ENCODE peak calls at places on chromosome 21, in nine cellular contexts. B is A549, K is GM12878, Y is SK-N-SH, C is GM23338, A is Panc1, T is HCT116, F is K562, W is HepG2. I is an unnamed sample.

GRCh38 chr21:37478821-37479220 is 112.2 kb downstream of the DYRK1A start:
- DNase-seq in B (no peak), K (no peak), Y (no peak), C (no peak), A (no peak), T (no peak), F (no peak), W (peak; percentile 48), I (no peak)

GRCh38 chr21:26437326-26438009 is 135.6 kb downstream of the CYYR1 start:
- DNase-seq in B (no peak), K (no peak), Y (no peak), C (peak; percentile 24), A (no peak), T (no peak), F (no peak), W (no peak), I (no peak)

GRCh38 chr21:29406385-29406784 is 107.7 kb downstream of the BACH1 start:
- DNase-seq in B (no peak), K (no peak), Y (no peak), C (no peak), A (no peak), T (no peak), F (no peak), W (no peak), I (no peak)

GRCh38 chr21:28633803-28634572 is 358.7 kb downstream of the LTN1 start:
- DNase-seq in B (no peak), K (no peak), Y (no peak), C (no peak), A (no peak), T (no peak), F (no peak), W (no peak), I (no peak)

GRCh38 chr21:39700318-39700717 is 44.7 kb upstream of the IGSF5 start:
- DNase-seq in B (no peak), K (no peak), Y (no peak), C (no peak), A (no peak), T (no peak), F (no peak), W (no peak), I (no peak)

GRCh38 chr21:30561264-30561895 is at the start of gene KRTAP19-7:
- DNase-seq in B (no peak), K (no peak), Y (no peak), C (no peak), A (no peak), T (no peak), F (no peak), W (no peak), I (no peak)

GRCh38 chr21:17784604-17785402 is 34.4 kb downstream of the C21orf91 start:
- DNase-seq in B (no peak), K (peak; percentile 99), Y (no peak), C (no peak), A (no peak), T (no peak), F (no peak), W (no peak), I (no peak)

GRCh38 chr21:42923553-42924432 is 1.6 kb downstream of the ERVH48-1 start:
- DNase-seq in B (peak; percentile 83), K (peak; percentile 70), Y (peak; percentile 81), C (peak; percentile 99), A (peak; percentile 41), T (peak; percentile 83), F (peak; percentile 93), W (peak; percentile 83), I (peak; percentile 82)

GRCh38 chr21:37532868-37533780 is 166.6 kb downstream of the DYRK1A start:
- DNase-seq in B (peak; percentile 35), K (no peak), Y (no peak), C (no peak), A (peak; percentile 15), T (peak; percentile 47), F (peak; percentile 58), W (no peak), I (no peak)

GRCh38 chr21:29305068-29305467 is 6.3 kb downstream of the BACH1 start:
- DNase-seq in B (no peak), K (no peak), Y (no peak), C (no peak), A (no peak), T (no peak), F (no peak), W (no peak), I (no peak)

GRCh38 chr21:17607684-17608083 is 5.0 kb downstream of the BTG3 start:
- DNase-seq in B (no peak), K (no peak), Y (no peak), C (no peak), A (no peak), T (no peak), F (no peak), W (no peak), I (no peak)

GRCh38 chr21:27795418-27795817 is 828.5 kb upstream of the ADAMTS5 start:
- DNase-seq in B (no peak), K (no peak), Y (no peak), C (no peak), A (no peak), T (no peak), F (no peak), W (no peak), I (no peak)

GRCh38 chr21:37435120-37435519 is 68.5 kb downstream of the DYRK1A start:
- DNase-seq in B (peak; percentile 38), K (no peak), Y (peak; percentile 70), C (peak; percentile 98), A (no peak), T (peak; percentile 12), F (peak; percentile 43), W (no peak), I (no peak)

GRCh38 chr21:38843806-38844479 is 38.2 kb downstream of the ETS2 start:
- DNase-seq in B (no peak), K (no peak), Y (no peak), C (no peak), A (no peak), T (no peak), F (no peak), W (no peak), I (no peak)

GRCh38 chr21:35850029-35850428 is 210.3 kb downstream of the SETD4 start:
- DNase-seq in B (no peak), K (no peak), Y (no peak), C (no peak), A (no peak), T (no peak), F (no peak), W (no peak), I (no peak)

GRCh38 chr21:34733866-34734265 is 65.1 kb downstream of the CLIC6 start:
- DNase-seq in B (no peak), K (no peak), Y (no peak), C (no peak), A (no peak), T (no peak), F (no peak), W (no peak), I (no peak)
- TF ChIP-seq REST in B (no peak), K (no peak), Y (no peak), C (no peak), A (no peak), T (no peak), F (no peak), W (no peak), I (no peak)

GRCh38 chr21:34736116-34736870 is 67.5 kb downstream of the CLIC6 start:
- DNase-seq in B (no peak), K (no peak), Y (no peak), C (no peak), A (no peak), T (no peak), F (no peak), W (no peak), I (no peak)

GRCh38 chr21:34730756-34731445 is 62.1 kb downstream of the CLIC6 start:
- DNase-seq in B (no peak), K (no peak), Y (no peak), C (no peak), A (no peak), T (no peak), F (no peak), W (no peak), I (no peak)

GRCh38 chr21:34732388-34732821 is 63.6 kb downstream of the CLIC6 start:
- DNase-seq in B (no peak), K (no peak), Y (no peak), C (no peak), A (no peak), T (no peak), F (no peak), W (no peak), I (no peak)

GRCh38 chr21:34737115-34737514 is 68.3 kb downstream of the CLIC6 start:
- DNase-seq in B (no peak), K (no peak), Y (no peak), C (no peak), A (no peak), T (no peak), F (no peak), W (peak; percentile 49), I (no peak)

DNA sequence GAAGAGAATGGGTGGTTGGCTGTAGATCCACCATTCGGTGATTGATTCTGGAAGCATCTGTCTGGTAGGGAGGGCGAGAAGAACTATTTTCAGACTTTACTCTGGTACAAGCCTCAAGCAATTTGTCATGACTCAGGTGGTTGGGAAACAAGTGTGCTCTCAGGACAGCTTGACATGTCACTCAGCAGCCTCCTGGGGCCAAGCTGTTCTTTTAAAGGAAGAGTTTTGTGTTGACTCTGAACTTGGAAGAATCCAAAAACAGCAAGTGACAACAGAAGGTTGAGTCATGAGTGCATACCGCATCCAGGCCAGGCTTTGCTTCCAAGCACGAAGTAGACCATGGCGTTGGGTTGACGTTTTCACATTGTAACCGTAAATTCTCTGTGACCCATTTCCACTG is 65.9 kb downstream of the CLIC6 start:
- DNase-seq in B (no peak), K (no peak), Y (no peak), C (no peak), A (no peak), T (no peak), F (no peak), W (no peak), I (no peak)
- TF ChIP-seq REST in B (no peak), K (no peak), Y (no peak), C (no peak), A (no peak), T (no peak), F (no peak), W (no peak), I (no peak)

DNA sequence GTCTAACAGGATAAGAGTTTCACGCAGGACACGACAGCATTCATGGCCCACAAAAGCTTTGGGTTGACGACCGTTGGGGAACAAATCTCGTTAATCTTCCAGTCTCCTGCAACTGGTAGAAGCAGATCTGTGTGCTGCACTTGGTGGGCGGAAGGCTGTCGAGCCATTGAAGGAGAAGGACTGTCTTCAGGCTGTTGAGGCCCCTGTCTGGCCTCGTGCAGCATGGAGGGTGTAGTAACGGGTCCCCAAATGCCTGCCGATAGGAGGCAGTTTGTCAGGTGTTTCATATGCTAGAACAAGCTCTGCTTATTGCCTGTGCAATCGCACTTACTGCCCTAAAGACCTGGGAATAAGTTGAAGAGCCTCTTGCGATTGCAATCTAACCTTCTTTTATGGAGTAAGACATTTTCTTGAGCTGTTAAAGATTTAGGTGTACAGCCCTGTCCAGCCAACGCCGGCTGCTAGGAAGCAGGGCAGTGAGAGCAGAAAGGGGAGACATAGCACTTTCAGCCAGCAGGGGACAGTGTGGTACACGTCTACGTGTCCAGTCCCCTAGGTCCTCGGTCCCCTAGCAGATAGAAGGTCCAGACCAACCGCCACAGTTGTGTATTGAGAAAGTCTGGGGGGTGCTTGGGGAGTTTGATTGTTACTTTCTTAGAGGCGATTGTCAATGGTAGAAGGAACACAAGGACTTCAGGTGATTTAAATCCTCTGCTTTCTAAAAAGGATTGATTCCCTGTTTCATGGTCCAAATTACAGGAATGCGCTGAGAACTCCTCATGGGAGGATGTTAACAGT is 102.3 kb upstream of the TMPRSS2 start:
- DNase-seq in B (peak; percentile 48), K (no peak), Y (peak; percentile 70), C (peak; percentile 87), A (peak; percentile 33), T (peak; percentile 48), F (peak; percentile 78), W (peak; percentile 60), I (peak; percentile 42)
- TF ChIP-seq REST in B (no peak), K (no peak), Y (no peak), C (no peak), A (no peak), T (no peak), F (no peak), W (no peak), I (no peak)

GRCh38 chr21:32611471-32611997 is 643 bp downstream of the CFAP298 start:
- DNase-seq in B (no peak), K (no peak), Y (peak; percentile 57), C (peak; percentile 60), A (no peak), T (no peak), F (peak; percentile 50), W (no peak), I (no peak)
- TF ChIP-seq REST in B (no peak), K (no peak), Y (no peak), C (no peak), A (no peak), T (no peak), F (no peak), W (no peak), I (no peak)

I was measured in HL-60.